ENCODE peak calls at places on chromosomes 3 and 15, in six cellular contexts. T, Q, S, J, R and P are unnamed samples.

GRCh38 chr3:161305095-161305991 is 66.0 kb downstream of the SPTSSB start:
- DNase-seq in S (no peak), J (no peak), R (peak; percentile 6), Q (no peak), T (no peak), P (peak; percentile 10)

GRCh38 chr15:38699633-38700230 is 135.1 kb upstream of the RASGRP1 start:
- DNase-seq in S (peak; percentile 83), R (peak; percentile 46), T (no peak), Q (peak; percentile 76), J (peak; percentile 69), P (peak; percentile 73)

GRCh38 chr3:193971268-193971751 is 164.6 kb upstream of the HES1 start:
- DNase-seq in T (no peak), J (no peak), S (peak; percentile 90), Q (peak; percentile 81), R (peak; percentile 84), P (no peak)

GRCh38 chr15:46413799-46414198 is 779.0 kb downstream of the SQOR start:
- DNase-seq in T (no peak), R (peak; percentile 27), S (no peak), Q (no peak), J (no peak), P (peak; percentile 48)

GRCh38 chr3:87867001-87867400 is 191.8 kb downstream of the CGGBP1 start:
- DNase-seq in S (no peak), Q (no peak), T (no peak), R (peak; percentile 5), J (no peak), P (no peak)

GRCh38 chr15:94584833-94585244 is 353.5 kb downstream of the MCTP2 start:
- DNase-seq in J (no peak), Q (no peak), S (no peak), R (peak; percentile 39), T (no peak), P (no peak)

GRCh38 chr15:69444686-69445085 is 7.9 kb upstream of the RPLP1 start:
- DNase-seq in R (no peak), J (no peak), S (no peak), T (no peak), Q (no peak), P (no peak)

GRCh38 chr15:48324949-48325348 is 6.3 kb upstream of the DUT start:
- DNase-seq in R (no peak), T (no peak), J (no peak), S (no peak), Q (no peak), P (no peak)

GRCh38 chr3:171168551-171168950 is 142.0 kb upstream of the SLC2A2 start:
- DNase-seq in T (no peak), S (no peak), Q (no peak), J (no peak), R (no peak), P (no peak)

GRCh38 chr3:30747771-30748281 is 141.4 kb downstream of the TGFBR2 start:
- DNase-seq in Q (no peak), J (no peak), R (peak; percentile 92), S (no peak), T (no peak), P (peak; percentile 30)

GRCh38 chr3:16329792-16330061 is 64.7 kb downstream of the OXNAD1 start:
- DNase-seq in T (no peak), S (no peak), R (no peak), Q (no peak), J (no peak), P (no peak)

GRCh38 chr15:35139822-35140221 is 54.7 kb upstream of the NANOGP8 start:
- DNase-seq in J (no peak), Q (no peak), S (no peak), T (no peak), R (no peak), P (no peak)

GRCh38 chr3:64900916-64901903 is 213.4 kb upstream of the ADAMTS9 start:
- DNase-seq in R (peak; percentile 60), S (no peak), J (no peak), Q (no peak), T (no peak), P (peak; percentile 62)
- TF ChIP-seq CTCF in R (no peak), S (no peak), J (no peak), Q (no peak), T (no peak), P (no peak)

GRCh38 chr3:148940983-148941382 is 50.4 kb upstream of the GYG1 start:
- DNase-seq in Q (no peak), S (no peak), R (no peak), T (no peak), J (no peak), P (no peak)
- H3K4me3 ChIP-seq in Q (no peak overlapping the region), S (no peak overlapping the region), R (no peak overlapping the region), T (no peak overlapping the region), J (no peak overlapping the region), P (no peak overlapping the region)

GRCh38 chr3:31980530-31981205 is 394 bp downstream of the OSBPL10 start:
- DNase-seq in T (peak; percentile 79), R (peak; percentile 66), S (peak; percentile 75), J (peak; percentile 38), Q (peak; percentile 81), P (peak; percentile 68)
- TF ChIP-seq CTCF in T (no peak), R (no peak), S (no peak), J (no peak), Q (peak; percentile 25), P (no peak)

GRCh38 chr15:80404057-80404718 is at the start of gene ARNT2:
- DNase-seq in T (no peak), Q (no peak), J (no peak), S (no peak), R (peak; percentile 33), P (peak; percentile 30)
- H3K4me3 ChIP-seq in T (peak within 1 kb of the TSS; percentile 72), Q (peak within 1 kb of the TSS; percentile 55), J (peak within 1 kb of the TSS; percentile 75), S (peak within 1 kb of the TSS; percentile 34), R (peak within 1 kb of the TSS; percentile 47), P (peak within 1 kb of the TSS; percentile 48)

DNA sequence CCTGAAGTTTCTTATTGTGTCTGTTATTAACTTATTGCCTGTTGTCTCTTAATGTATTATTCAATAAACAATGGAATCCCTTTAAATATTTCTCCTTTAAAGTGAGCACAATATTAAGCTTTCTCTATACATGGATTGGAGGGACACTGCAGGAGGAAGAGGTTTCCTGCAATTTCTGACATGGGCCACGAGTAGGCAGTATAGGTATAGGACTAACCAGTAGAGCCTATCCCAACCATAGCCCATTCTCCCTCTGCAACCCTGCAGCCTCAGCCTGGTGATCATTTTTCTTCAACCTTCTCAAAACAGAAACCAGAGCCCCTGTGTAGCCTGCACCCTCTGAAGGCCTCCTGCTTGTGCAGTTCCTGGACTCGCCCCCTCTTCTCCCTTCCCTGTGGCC is 124.8 kb downstream of the NEK10 start:
- DNase-seq in J (no peak), S (no peak), Q (no peak), T (no peak), R (no peak), P (no peak)
- TF ChIP-seq CTCF in J (no peak), S (no peak), Q (no peak), T (no peak), R (no peak), P (no peak)